ENCODE peak calls at places on chromosomes 4 and X, in four cellular contexts. P, U, R and I are unnamed samples.

GRCh38 chr4:82044141-82044993 is 329.4 kb downstream of the HNRNPD start:
- DNase-seq in P (peak; percentile 87), U (no peak), R (no peak), I (peak; percentile 55)

GRCh38 chr4:18608910-18609525 is 587.5 kb upstream of the LCORL start:
- DNase-seq in P (no peak), U (no peak), R (no peak), I (no peak)

GRCh38 chr4:52103314-52103713 is 52.2 kb downstream of the SPATA18 start:
- DNase-seq in P (peak; percentile 40), U (no peak), R (no peak), I (no peak)

GRCh38 chrX:67555578-67556203 is 11.9 kb downstream of the AR start:
- DNase-seq in P (peak; percentile 26), U (no peak), R (peak; percentile 30), I (no peak)

GRCh38 chrX:96843566-96843965 is 40.1 kb upstream of the RPA4 start:
- DNase-seq in P (peak; percentile 43), U (no peak), R (no peak), I (no peak)

GRCh38 chrX:53682885-53683555 is 3.5 kb downstream of the HUWE1 start:
- DNase-seq in P (peak; percentile 58), U (no peak), R (peak; percentile 43), I (peak; percentile 64)

GRCh38 chrX:109537324-109537665 is 651 bp downstream of the NXT2 start:
- DNase-seq in P (peak; percentile 65), U (no peak), R (peak; percentile 10), I (no peak)

GRCh38 chr4:158845166-158846041 is 76.6 kb downstream of the FNIP2 start:
- DNase-seq in P (no peak), U (no peak), R (no peak), I (no peak)

GRCh38 chr4:185837415-185838103 is 25.6 kb upstream of the SORBS2 start:
- DNase-seq in P (no peak), U (no peak), R (no peak), I (no peak)

GRCh38 chr4:157172011-157172410 is 48.5 kb upstream of the GRIA2 start:
- DNase-seq in P (no peak), U (no peak), R (no peak), I (no peak)

GRCh38 chr4:127400736-127401346 is 231.9 kb upstream of the INTU start:
- DNase-seq in P (peak; percentile 67), U (peak; percentile 28), R (peak; percentile 53), I (peak; percentile 47)

GRCh38 chrX:91434351-91435168 is at the start of gene PABPC5:
- DNase-seq in P (peak; percentile 92), U (no peak), R (no peak), I (peak; percentile 91)

GRCh38 chrX:39895228-39896110 is 202.3 kb downstream of the BCOR start:
- DNase-seq in P (no peak), U (no peak), R (no peak), I (no peak)

GRCh38 chrX:111352424-111352823 is 59.6 kb downstream of the DCX start:
- DNase-seq in P (no peak), U (no peak), R (no peak), I (peak; percentile 57)

GRCh38 chr4:38762560-38762959 is 20.2 kb downstream of the TLR10 start:
- DNase-seq in P (no peak), U (no peak), R (no peak), I (no peak)

GRCh38 chr4:156169011-156169410 is 215.3 kb upstream of the CTSO start:
- DNase-seq in P (peak; percentile 49), U (no peak), R (no peak), I (peak; percentile 21)

GRCh38 chrX:132737743-132738142 is 220.7 kb downstream of the HS6ST2 start:
- DNase-seq in P (no peak), U (no peak), R (no peak), I (no peak)

GRCh38 chr4:173181769-173182374 is 13.3 kb downstream of the GALNT7 start:
- DNase-seq in P (no peak), U (no peak), R (no peak), I (no peak)
- H3K4me1 ChIP-seq in P (peaks cover 12% of the 10 kb centered on the region), U (peaks cover 21% of the 10 kb centered on the region), R (peaks cover 3% of the 10 kb centered on the region), I (peaks cover 24% of the 10 kb centered on the region)

GRCh38 chrX:20374866-20375530 is 108.3 kb upstream of the RPS6KA3 start:
- DNase-seq in P (peak; percentile 51), U (no peak), R (peak; percentile 6), I (no peak)
- H3K27ac ChIP-seq in P (no peak overlapping the region), U (no peak overlapping the region), R (peak overlapping the region; percentile 45), I (no peak overlapping the region)

GRCh38 chr4:1321946-1322650 is 24.9 kb upstream of the UVSSA start:
- DNase-seq in P (no peak), U (no peak), R (no peak), I (no peak)
- H3K36me3 ChIP-seq in P (peaks cover 13% of the 10 kb centered on the region), U (peaks cover 25% of the 10 kb centered on the region), R (peaks cover 79% of the 10 kb centered on the region), I (peaks cover 70% of the 10 kb centered on the region)

DNA sequence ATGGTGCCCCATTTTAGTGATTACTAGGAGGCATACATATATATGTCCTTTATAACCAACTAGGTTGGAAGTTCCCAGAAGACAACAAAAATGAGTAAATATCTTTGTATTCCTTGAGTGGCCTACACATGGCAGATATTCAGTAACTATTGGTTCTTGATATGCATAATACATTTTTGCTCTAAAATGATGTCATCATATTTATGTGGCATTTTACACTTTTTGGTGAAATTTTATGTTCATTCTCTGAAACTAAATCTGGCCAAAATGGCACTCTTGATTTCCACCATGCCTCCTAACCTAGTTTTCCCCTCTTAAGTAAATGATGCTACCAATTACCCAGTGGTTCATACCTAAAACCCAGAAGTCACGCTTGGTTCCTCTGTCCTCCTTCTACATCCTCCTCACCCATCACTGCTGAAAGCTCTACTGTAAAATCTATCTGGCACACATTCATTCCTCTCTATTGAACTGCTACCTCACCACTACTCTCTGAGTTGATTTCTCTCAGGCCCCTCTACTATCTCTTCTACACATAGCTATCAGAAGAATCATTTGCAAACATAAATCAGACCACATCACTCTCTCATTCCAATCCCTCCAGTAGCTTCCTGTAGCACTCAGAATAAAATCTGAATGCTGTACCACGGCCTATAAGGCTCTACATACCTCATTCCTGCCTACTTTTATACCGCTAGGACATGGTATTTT is 13.4 kb downstream of the SLC10A7 start:
- DNase-seq in P (no peak), U (no peak), R (no peak), I (no peak)
- H3K4me1 ChIP-seq in P (no peaks in the 10 kb centered on the region), U (no peaks in the 10 kb centered on the region), R (no peaks in the 10 kb centered on the region), I (no peaks in the 10 kb centered on the region)

GRCh38 chrX:100650841-100651240 is 6.8 kb downstream of the SRPX2 start:
- DNase-seq in P (no peak), U (no peak), R (no peak), I (no peak)
- H3K27ac ChIP-seq in P (no peak overlapping the region), U (no peak overlapping the region), R (no peak overlapping the region), I (peak overlapping the region; percentile 44)

GRCh38 chrX:312621-313331 is 5.8 kb downstream of the GTPBP6 start:
- DNase-seq in P (no peak), U (no peak), R (no peak), I (no peak)

GRCh38 chrX:308821-309520 is 9.6 kb downstream of the GTPBP6 start:
- DNase-seq in P (no peak), U (no peak), R (no peak), I (peak; percentile 18)

GRCh38 chrX:310621-311155 is 7.9 kb downstream of the GTPBP6 start:
- DNase-seq in P (no peak), U (no peak), R (no peak), I (peak; percentile 42)

GRCh38 chrX:313546-313945 is 5.0 kb downstream of the GTPBP6 start:
- DNase-seq in P (no peak), U (no peak), R (no peak), I (no peak)

GRCh38 chrX:311156-312129 is 7.2 kb downstream of the GTPBP6 start:
- DNase-seq in P (no peak), U (no peak), R (no peak), I (peak; percentile 59)
- H3K36me3 ChIP-seq in P (peaks cover 29% of the 10 kb centered on the region), U (peaks cover 23% of the 10 kb centered on the region), R (peaks cover 70% of the 10 kb centered on the region), I (peaks cover 65% of the 10 kb centered on the region)

GRCh38 chrX:11214346-11215190 is 78.6 kb upstream of the AMELX start:
- DNase-seq in P (no peak), U (no peak), R (no peak), I (no peak)

GRCh38 chrX:11212741-11213140 is 80.5 kb upstream of the AMELX start:
- DNase-seq in P (no peak), U (no peak), R (peak; percentile 11), I (no peak)

GRCh38 chrX:11209798-11210197 is 83.4 kb upstream of the AMELX start:
- DNase-seq in P (no peak), U (no peak), R (peak; percentile 10), I (no peak)

GRCh38 chrX:11205796-11206195 is 87.4 kb upstream of the AMELX start:
- DNase-seq in P (no peak), U (no peak), R (no peak), I (no peak)

DNA sequence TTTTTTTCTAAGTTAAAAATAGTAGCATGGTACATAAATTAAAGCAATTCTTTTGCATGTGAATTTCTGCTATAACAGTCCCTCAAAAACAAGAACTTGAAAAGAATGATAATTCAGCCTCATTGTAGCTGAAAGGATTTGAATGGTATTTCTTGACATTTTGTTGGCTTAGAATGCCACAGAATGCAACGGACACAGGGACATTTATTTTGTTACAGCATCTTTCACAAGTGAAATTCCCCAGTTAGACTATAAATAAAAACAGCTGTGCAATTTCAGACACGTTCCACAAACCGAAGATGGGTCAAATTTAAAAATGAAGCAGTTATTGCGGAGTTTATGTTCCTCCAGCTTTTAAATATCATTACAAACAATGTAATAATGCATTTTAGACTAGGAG is 82.8 kb upstream of the AMELX start:
- DNase-seq in P (no peak), U (no peak), R (no peak), I (no peak)
- H3K4me1 ChIP-seq in P (no peaks in the 10 kb centered on the region), U (no peaks in the 10 kb centered on the region), R (peaks cover 4% of the 10 kb centered on the region), I (no peaks in the 10 kb centered on the region)